ENCODE peak calls at places on chromosomes 6 and 20, in seven cellular contexts. One of them, this sample, is unnamed. For H3K9me3, the result is how much of the 10 kb centered on the place peaks cover.

GRCh38 chr6:32047855-32048766 is 9.9 kb downstream of the CYP21A2 start:
- DNase-seq in heart left ventricle: peak
- DNase-seq in transverse colon: peak
- DNase-seq in naive thymus-derived CD4-positive, alpha-beta T cell: peak
- DNase-seq in H1: peak
- DNase-seq in ovary: peak
- DNase-seq in psoas muscle: peak
- DNase-seq in this sample: peak

GRCh38 chr20:35012227-35013069 is 56.8 kb downstream of the MYH7B start:
- DNase-seq in heart left ventricle: no peak
- DNase-seq in transverse colon: no peak
- DNase-seq in naive thymus-derived CD4-positive, alpha-beta T cell: no peak
- DNase-seq in H1: no peak
- DNase-seq in ovary: no peak
- DNase-seq in psoas muscle: peak
- DNase-seq in this sample: peak

GRCh38 chr20:57877131-57877784 is 167.4 kb upstream of the PMEPA1 start:
- DNase-seq in heart left ventricle: no peak
- DNase-seq in transverse colon: no peak
- DNase-seq in naive thymus-derived CD4-positive, alpha-beta T cell: no peak
- DNase-seq in H1: no peak
- DNase-seq in ovary: no peak
- DNase-seq in psoas muscle: no peak
- DNase-seq in this sample: no peak

GRCh38 chr20:25510202-25510601 is 75.1 kb downstream of the NINL start:
- DNase-seq in heart left ventricle: no peak
- DNase-seq in transverse colon: no peak
- DNase-seq in naive thymus-derived CD4-positive, alpha-beta T cell: no peak
- DNase-seq in H1: no peak
- DNase-seq in ovary: no peak
- DNase-seq in psoas muscle: no peak
- DNase-seq in this sample: peak

GRCh38 chr6:45816674-45817297 is 198.9 kb downstream of the CLIC5 start:
- DNase-seq in heart left ventricle: no peak
- DNase-seq in transverse colon: no peak
- DNase-seq in naive thymus-derived CD4-positive, alpha-beta T cell: no peak
- DNase-seq in H1: no peak
- DNase-seq in ovary: no peak
- DNase-seq in psoas muscle: no peak
- DNase-seq in this sample: no peak

GRCh38 chr6:16334671-16335070 is 96.3 kb downstream of the GMPR start:
- DNase-seq in heart left ventricle: peak
- DNase-seq in transverse colon: peak
- DNase-seq in naive thymus-derived CD4-positive, alpha-beta T cell: no peak
- DNase-seq in H1: no peak
- DNase-seq in ovary: peak
- DNase-seq in psoas muscle: peak
- DNase-seq in this sample: peak

GRCh38 chr6:117600008-117600743 is 2.1 kb downstream of the GOPC start:
- DNase-seq in heart left ventricle: no peak
- DNase-seq in transverse colon: no peak
- DNase-seq in naive thymus-derived CD4-positive, alpha-beta T cell: no peak
- DNase-seq in H1: no peak
- DNase-seq in ovary: no peak
- DNase-seq in psoas muscle: no peak
- DNase-seq in this sample: no peak

GRCh38 chr6:128188678-128189077 is 287.8 kb upstream of the THEMIS start:
- DNase-seq in heart left ventricle: no peak
- DNase-seq in transverse colon: no peak
- DNase-seq in naive thymus-derived CD4-positive, alpha-beta T cell: no peak
- DNase-seq in H1: no peak
- DNase-seq in ovary: no peak
- DNase-seq in psoas muscle: no peak
- DNase-seq in this sample: no peak

GRCh38 chr20:46894971-46895905 is 595 bp downstream of the EYA2 start:
- DNase-seq in heart left ventricle: no peak
- DNase-seq in transverse colon: peak
- DNase-seq in naive thymus-derived CD4-positive, alpha-beta T cell: no peak
- DNase-seq in H1: no peak
- DNase-seq in ovary: no peak
- DNase-seq in psoas muscle: no peak
- DNase-seq in this sample: peak

GRCh38 chr20:57869951-57870315 is 160.1 kb upstream of the PMEPA1 start:
- DNase-seq in heart left ventricle: no peak
- DNase-seq in transverse colon: no peak
- DNase-seq in naive thymus-derived CD4-positive, alpha-beta T cell: no peak
- DNase-seq in H1: no peak
- DNase-seq in ovary: no peak
- DNase-seq in psoas muscle: no peak
- DNase-seq in this sample: no peak

GRCh38 chr6:13467216-13467600 is 20.2 kb downstream of the GFOD1 start:
- DNase-seq in heart left ventricle: no peak
- DNase-seq in transverse colon: no peak
- DNase-seq in naive thymus-derived CD4-positive, alpha-beta T cell: no peak
- DNase-seq in H1: no peak
- DNase-seq in ovary: no peak
- DNase-seq in psoas muscle: no peak
- DNase-seq in this sample: no peak

GRCh38 chr6:138977242-138977641 is 10.8 kb downstream of the REPS1 start:
- DNase-seq in heart left ventricle: no peak
- DNase-seq in transverse colon: no peak
- DNase-seq in naive thymus-derived CD4-positive, alpha-beta T cell: no peak
- DNase-seq in H1: no peak
- DNase-seq in ovary: no peak
- DNase-seq in psoas muscle: no peak
- DNase-seq in this sample: no peak
- H3K4me3 ChIP-seq in heart left ventricle: no peak
- H3K4me3 ChIP-seq in transverse colon: no peak
- H3K4me3 ChIP-seq in naive thymus-derived CD4-positive, alpha-beta T cell: no peak
- H3K4me3 ChIP-seq in H1: no peak
- H3K4me3 ChIP-seq in ovary: no peak
- H3K4me3 ChIP-seq in psoas muscle: no peak
- H3K4me3 ChIP-seq in this sample: no peak

GRCh38 chr6:116074732-116075387 is 14.2 kb upstream of the FRK start:
- DNase-seq in heart left ventricle: no peak
- DNase-seq in transverse colon: no peak
- DNase-seq in naive thymus-derived CD4-positive, alpha-beta T cell: no peak
- DNase-seq in H1: no peak
- DNase-seq in ovary: no peak
- DNase-seq in psoas muscle: no peak
- DNase-seq in this sample: no peak
- H3K27ac ChIP-seq in heart left ventricle: no peak
- H3K27ac ChIP-seq in transverse colon: no peak
- H3K27ac ChIP-seq in naive thymus-derived CD4-positive, alpha-beta T cell: no peak
- H3K27ac ChIP-seq in H1: no peak
- H3K27ac ChIP-seq in ovary: no peak
- H3K27ac ChIP-seq in psoas muscle: peak
- H3K27ac ChIP-seq in this sample: no peak

GRCh38 chr20:49280463-49281058 is 2.7 kb upstream of the ZNFX1 start:
- DNase-seq in heart left ventricle: no peak
- DNase-seq in transverse colon: no peak
- DNase-seq in naive thymus-derived CD4-positive, alpha-beta T cell: no peak
- DNase-seq in H1: no peak
- DNase-seq in ovary: no peak
- DNase-seq in psoas muscle: no peak
- DNase-seq in this sample: no peak
- H3K9me3 ChIP-seq in heart left ventricle: under half
- H3K9me3 ChIP-seq in transverse colon: under half
- H3K9me3 ChIP-seq in naive thymus-derived CD4-positive, alpha-beta T cell: under half
- H3K9me3 ChIP-seq in H1: under half
- H3K9me3 ChIP-seq in ovary: under half
- H3K9me3 ChIP-seq in psoas muscle: under half
- H3K9me3 ChIP-seq in this sample: under half

GRCh38 chr20:51800769-51801219 is 1.5 kb downstream of the SALL4 start:
- DNase-seq in heart left ventricle: no peak
- DNase-seq in transverse colon: no peak
- DNase-seq in naive thymus-derived CD4-positive, alpha-beta T cell: no peak
- DNase-seq in H1: no peak
- DNase-seq in ovary: no peak
- DNase-seq in psoas muscle: no peak
- DNase-seq in this sample: no peak

GRCh38 chr20:51801220-51801991 is 915 bp downstream of the SALL4 start:
- DNase-seq in heart left ventricle: no peak
- DNase-seq in transverse colon: no peak
- DNase-seq in naive thymus-derived CD4-positive, alpha-beta T cell: no peak
- DNase-seq in H1: no peak
- DNase-seq in ovary: no peak
- DNase-seq in psoas muscle: no peak
- DNase-seq in this sample: peak

GRCh38 chr20:51800132-51800721 is 2.1 kb downstream of the SALL4 start:
- DNase-seq in heart left ventricle: peak
- DNase-seq in transverse colon: peak
- DNase-seq in naive thymus-derived CD4-positive, alpha-beta T cell: peak
- DNase-seq in H1: peak
- DNase-seq in ovary: peak
- DNase-seq in psoas muscle: peak
- DNase-seq in this sample: peak

GRCh38 chr20:51803157-51803854 is 985 bp upstream of the SALL4 start:
- DNase-seq in heart left ventricle: no peak
- DNase-seq in transverse colon: no peak
- DNase-seq in naive thymus-derived CD4-positive, alpha-beta T cell: no peak
- DNase-seq in H1: no peak
- DNase-seq in ovary: no peak
- DNase-seq in psoas muscle: no peak
- DNase-seq in this sample: no peak

DNA sequence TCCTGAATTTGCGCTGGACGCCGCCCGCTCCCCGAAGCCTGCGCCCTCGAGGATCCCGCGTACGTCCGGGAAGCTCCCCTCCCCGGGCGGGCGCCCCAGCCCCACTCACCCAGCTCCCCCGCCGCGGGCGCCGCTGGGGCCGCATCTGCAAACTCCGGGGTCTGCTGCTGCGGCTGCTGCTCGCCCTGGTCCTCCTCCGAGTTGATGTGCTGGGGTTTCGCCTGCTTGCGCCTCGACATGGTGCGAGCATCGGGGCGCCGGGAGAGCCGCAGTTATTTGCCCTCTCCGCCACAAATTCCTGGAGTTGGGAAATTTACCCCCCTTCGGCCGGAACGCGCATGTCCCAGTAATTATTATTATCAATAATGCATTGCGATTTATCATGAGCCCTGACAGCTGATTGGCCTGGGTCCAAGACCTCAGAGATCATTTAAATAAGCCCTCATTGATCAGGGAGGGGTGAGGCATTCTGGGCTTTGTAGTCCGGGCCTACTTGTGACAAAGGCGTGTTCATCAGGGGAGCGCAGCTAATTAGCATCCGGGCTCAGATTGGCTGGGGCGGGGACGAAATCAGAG is at the start of gene SALL4:
- DNase-seq in heart left ventricle: no peak
- DNase-seq in transverse colon: no peak
- DNase-seq in naive thymus-derived CD4-positive, alpha-beta T cell: no peak
- DNase-seq in H1: peak
- DNase-seq in ovary: no peak
- DNase-seq in psoas muscle: no peak
- DNase-seq in this sample: no peak
- H3K4me3 ChIP-seq in heart left ventricle: peak
- H3K4me3 ChIP-seq in transverse colon: no peak
- H3K4me3 ChIP-seq in naive thymus-derived CD4-positive, alpha-beta T cell: no peak
- H3K4me3 ChIP-seq in H1: peak
- H3K4me3 ChIP-seq in ovary: no peak
- H3K4me3 ChIP-seq in psoas muscle: peak
- H3K4me3 ChIP-seq in this sample: peak

This sample was measured in right cardiac atrium.